ENCODE peak calls at places on chromosomes 4 and X, in eight cellular contexts. P is heart left ventricle, C is stomach, K is bronchial epithelial cell, F is upper lobe of right lung, Y is astrocyte of the cerebellum, Q is MM.1S, I is cardiac muscle cell. G is an unnamed sample.
A peak's percentile ranks its signal among the peaks of the same experiment; 100 is the strongest.

GRCh38 chr4:156983366-156983765 is 11.8 kb upstream of the PDGFC start:
- DNase-seq in C (no peak), Q (peak; percentile 9), K (peak; percentile 47), Y (no peak), P (no peak), F (no peak), I (peak; percentile 48), G (no peak)

GRCh38 chr4:166733686-166734085 is 500.6 kb downstream of the SPOCK3 start:
- DNase-seq in F (no peak), Q (no peak), I (no peak), C (no peak), Y (no peak), K (no peak), P (no peak), G (no peak)

GRCh38 chr4:88737304-88738015 is 39.8 kb upstream of the NAP1L5 start:
- DNase-seq in P (no peak), I (no peak), Y (no peak), C (peak; percentile 44), Q (peak; percentile 79), K (peak; percentile 13), F (no peak), G (no peak)

GRCh38 chr4:48375651-48376291 is 34.4 kb downstream of the SLAIN2 start:
- DNase-seq in Q (no peak), C (peak; percentile 31), Y (peak; percentile 53), K (peak; percentile 94), I (peak; percentile 80), F (no peak), P (no peak), G (peak; percentile 97)

GRCh38 chrX:78979789-78980464 is 34.7 kb downstream of the P2RY10 start:
- DNase-seq in Y (no peak), Q (peak; percentile 35), I (peak; percentile 3), K (peak; percentile 0), P (no peak), F (no peak), C (no peak), G (no peak)

GRCh38 chr4:3485882-3486555 is 22.9 kb downstream of the DOK7 start:
- DNase-seq in I (no peak), Q (no peak), P (no peak), C (no peak), K (no peak), Y (no peak), F (no peak), G (no peak)

GRCh38 chr4:86848732-86849617 is at the start of gene SLC10A6:
- DNase-seq in P (no peak), Q (no peak), Y (no peak), I (no peak), F (no peak), C (no peak), K (no peak), G (no peak)

GRCh38 chrX:17788439-17788838 is 51.1 kb downstream of the SCML1 start:
- DNase-seq in P (no peak), I (peak; percentile 42), K (peak; percentile 12), Y (peak; percentile 12), C (peak; percentile 39), F (peak; percentile 64), Q (peak; percentile 12), G (no peak)

GRCh38 chr4:85734446-85734845 is 259.5 kb downstream of the ARHGAP24 start:
- DNase-seq in I (peak; percentile 29), Y (no peak), C (no peak), P (no peak), K (peak; percentile 55), F (no peak), Q (no peak), G (no peak)

GRCh38 chr4:63315651-63316050 is 1093.6 kb downstream of the TECRL start:
- DNase-seq in Q (no peak), C (no peak), I (no peak), Y (no peak), K (peak; percentile 50), P (no peak), F (no peak), G (no peak)

GRCh38 chrX:22134681-22135080 is 102.6 kb downstream of the PHEX start:
- DNase-seq in F (no peak), I (peak; percentile 43), C (no peak), K (peak; percentile 83), Q (no peak), Y (peak; percentile 27), P (no peak), G (no peak)

GRCh38 chrX:30735839-30736238 is 82.6 kb downstream of the GK start:
- DNase-seq in Q (peak; percentile 69), K (peak; percentile 50), C (peak; percentile 64), I (peak; percentile 67), P (no peak), F (no peak), Y (peak; percentile 40), G (peak; percentile 31)

GRCh38 chrX:56797966-56798711 is 69.1 kb downstream of the NBDY start:
- DNase-seq in K (peak; percentile 18), Q (peak; percentile 59), P (no peak), I (peak; percentile 62), F (peak; percentile 31), Y (no peak), C (peak; percentile 26), G (no peak)

GRCh38 chr4:33068539-33068938 is 2348.4 kb downstream of the PCDH7 start:
- DNase-seq in I (no peak), F (no peak), Y (no peak), C (no peak), Q (no peak), K (no peak), P (no peak), G (no peak)

GRCh38 chr4:41882622-41883347 is 52.4 kb upstream of the TMEM33 start:
- DNase-seq in I (peak; percentile 44), K (peak; percentile 12), C (peak; percentile 42), P (no peak), F (peak; percentile 74), Y (no peak), Q (peak; percentile 44), G (no peak)

GRCh38 chr4:134024251-134024650 is 177.3 kb downstream of the PABPC4L start:
- DNase-seq in Q (no peak), P (no peak), C (no peak), Y (peak; percentile 1), K (no peak), I (peak; percentile 12), F (no peak), G (peak; percentile 36)

GRCh38 chr4:3492741-3493719 is 29.9 kb downstream of the DOK7 start:
- DNase-seq in Y (no peak), P (no peak), Q (no peak), C (no peak), I (peak; percentile 18), F (no peak), K (no peak), G (no peak)

GRCh38 chrX:140580478-140580877 is 75.6 kb upstream of the SOX3 start:
- DNase-seq in Q (no peak), C (no peak), P (no peak), I (no peak), F (no peak), K (no peak), Y (no peak), G (no peak)

GRCh38 chrX:153477039-153477438 is 6.7 kb upstream of the HAUS7 start:
- DNase-seq in K (no peak), F (no peak), C (no peak), Q (no peak), Y (no peak), I (peak; percentile 71), P (peak; percentile 74), G (no peak)

GRCh38 chr4:37132351-37132989 is 112.1 kb upstream of the NWD2 start:
- DNase-seq in P (no peak), Y (no peak), F (no peak), C (no peak), K (no peak), Q (no peak), I (no peak), G (no peak)
- TF ChIP-seq CTCF in P (no peak), Y (no peak), F (no peak), C (no peak), K (no peak), Q (no peak), I (no peak), G (no peak)

GRCh38 chr4:145933134-145933533 is 5.5 kb downstream of the ZNF827 start:
- DNase-seq in F (no peak), Q (no peak), C (no peak), Y (no peak), K (no peak), I (no peak), P (no peak), G (no peak)
- H3K4me3 ChIP-seq in F (no peak overlapping the region), Q (no peak overlapping the region), C (no peak overlapping the region), Y (no peak overlapping the region), K (no peak overlapping the region), I (no peak overlapping the region), P (no peak overlapping the region), G (no peak overlapping the region)

DNA sequence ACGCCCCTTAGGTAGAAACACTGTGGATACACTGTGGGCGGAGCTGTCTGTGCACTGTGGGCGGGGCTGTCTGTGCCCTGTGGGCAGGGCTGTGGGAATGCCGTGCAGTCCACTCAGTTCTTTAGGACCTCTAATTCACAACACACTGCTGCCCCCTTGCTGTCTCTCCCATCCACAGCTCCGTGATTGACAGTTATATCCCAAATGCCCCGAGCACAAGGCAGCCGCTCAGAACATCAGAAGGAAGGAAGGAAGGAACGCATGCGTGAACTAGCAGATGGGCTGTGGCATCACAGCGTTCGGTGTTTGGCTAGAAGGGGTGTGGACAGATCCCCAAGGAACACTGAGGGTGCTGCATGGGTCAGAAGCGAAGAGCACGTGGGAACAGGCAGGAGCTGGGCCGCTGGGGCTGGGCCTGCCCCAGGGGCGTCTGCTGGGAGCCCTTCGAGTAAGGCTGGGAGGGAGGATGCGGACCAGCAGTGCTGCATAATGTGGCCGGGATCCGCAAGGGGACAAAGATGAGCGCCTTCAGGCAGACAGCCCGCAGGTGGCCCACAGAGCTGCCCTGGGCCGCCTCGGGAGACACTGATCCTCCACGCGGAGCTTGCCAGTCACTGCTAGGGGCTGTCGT is 29.8 kb downstream of the ACOX3 start:
- DNase-seq in C (peak; percentile 81), Y (no peak), I (peak; percentile 70), K (peak; percentile 57), Q (no peak), P (peak; percentile 71), F (no peak), G (peak; percentile 65)
- TF ChIP-seq CTCF in C (no peak), Y (peak; percentile 40), I (peak; percentile 43), K (peak; percentile 26), Q (no peak), P (peak; percentile 60), F (peak; percentile 16), G (peak; percentile 67)

GRCh38 chr4:173367946-173368345 is 2.8 kb upstream of the SAP30 start:
- DNase-seq in F (no peak), I (peak; percentile 61), C (no peak), Y (no peak), K (peak; percentile 42), P (no peak), Q (no peak), G (no peak)
- H3K4me3 ChIP-seq in F (no peak overlapping the region), I (peak overlapping the region; percentile 80), C (peak overlapping the region; percentile 93), Y (peak overlapping the region; percentile 25), K (no peak overlapping the region), P (no peak overlapping the region), Q (no peak overlapping the region), G (no peak overlapping the region)

GRCh38 chrX:100636321-100636991 is at the start of gene TSPAN6:
- DNase-seq in P (peak; percentile 79), F (peak; percentile 84), I (peak; percentile 92), Y (peak; percentile 74), Q (peak; percentile 63), C (peak; percentile 77), K (peak; percentile 75), G (peak; percentile 52)
- TF ChIP-seq CTCF in P (peak; percentile 64), F (peak; percentile 51), I (peak; percentile 56), Y (peak; percentile 53), Q (peak; percentile 40), C (no peak), K (peak; percentile 51), G (peak; percentile 51)

G was measured in LNCaP clone FGC.